ENCODE peak calls at places on chromosome 3, in nine cellular contexts. L is heart left ventricle; Z is psoas muscle; X is tibial artery; K is CD4-positive, alpha-beta memory T cell; S is upper lobe of right lung; Y is brain microvascular endothelial cell; T is adipocyte; I is sigmoid colon. F is an unnamed sample.

GRCh38 chr3:18098960-18099587 is 326.1 kb downstream of the SATB1 start:
- DNase-seq in L (no peak), Z (no peak), X (no peak), K (no peak), S (no peak), Y (peak; percentile 72), T (peak; percentile 76), I (no peak), F (peak; percentile 95)

GRCh38 chr3:134326760-134327593 is 47.3 kb downstream of the AMOTL2 start:
- DNase-seq in L (peak; percentile 45), Z (peak; percentile 85), X (peak; percentile 76), K (no peak), S (no peak), Y (peak; percentile 96), T (peak; percentile 97), I (peak; percentile 92), F (peak; percentile 95)

GRCh38 chr3:13136426-13136825 is 63.2 kb upstream of the IQSEC1 start:
- DNase-seq in L (no peak), Z (no peak), X (peak; percentile 2), K (no peak), S (no peak), Y (no peak), T (no peak), I (no peak), F (no peak)

GRCh38 chr3:128014548-128014947 is 37.7 kb upstream of the SEC61A1 start:
- DNase-seq in L (no peak), Z (no peak), X (no peak), K (no peak), S (no peak), Y (no peak), T (no peak), I (no peak), F (no peak)

GRCh38 chr3:194521514-194522260 is 34.9 kb upstream of the ATP13A3 start:
- DNase-seq in L (no peak), Z (no peak), X (no peak), K (no peak), S (no peak), Y (no peak), T (peak; percentile 72), I (no peak), F (no peak)

GRCh38 chr3:85603378-85603777 is 644.6 kb downstream of the CADM2 start:
- DNase-seq in L (no peak), Z (no peak), X (no peak), K (no peak), S (no peak), Y (no peak), T (no peak), I (no peak), F (no peak)

GRCh38 chr3:6266135-6266534 is 594.8 kb upstream of the GRM7 start:
- DNase-seq in L (no peak), Z (no peak), X (no peak), K (no peak), S (no peak), Y (no peak), T (no peak), I (no peak), F (no peak)

GRCh38 chr3:170323371-170323770 is 34.1 kb upstream of the SKIL start:
- DNase-seq in L (no peak), Z (no peak), X (no peak), K (no peak), S (no peak), Y (peak; percentile 18), T (no peak), I (no peak), F (no peak)

GRCh38 chr3:71208273-71209095 is 375.0 kb downstream of the FOXP1 start:
- DNase-seq in L (no peak), Z (no peak), X (no peak), K (no peak), S (no peak), Y (no peak), T (peak; percentile 60), I (no peak), F (peak; percentile 56)

GRCh38 chr3:30658328-30659052 is 52.1 kb downstream of the TGFBR2 start:
- DNase-seq in L (no peak), Z (no peak), X (no peak), K (peak; percentile 73), S (no peak), Y (peak; percentile 66), T (peak; percentile 64), I (no peak), F (peak; percentile 82)

GRCh38 chr3:32481791-32482631 is 20.6 kb downstream of the CMTM6 start:
- DNase-seq in L (no peak), Z (no peak), X (no peak), K (no peak), S (no peak), Y (no peak), T (no peak), I (no peak), F (no peak)

GRCh38 chr3:195746346-195746745 is 25.6 kb downstream of the MUC20 start:
- DNase-seq in L (no peak), Z (no peak), X (no peak), K (no peak), S (no peak), Y (no peak), T (no peak), I (no peak), F (no peak)

GRCh38 chr3:16512435-16513140 is 911 bp downstream of the RFTN1 start:
- DNase-seq in L (peak; percentile 81), Z (peak; percentile 75), X (peak; percentile 43), K (peak; percentile 38), S (peak; percentile 80), Y (no peak), T (peak; percentile 47), I (peak; percentile 69), F (peak; percentile 68)

GRCh38 chr3:138941259-138941885 is 5.6 kb downstream of the FOXL2 start:
- DNase-seq in L (no peak), Z (no peak), X (no peak), K (no peak), S (no peak), Y (no peak), T (peak; percentile 27), I (no peak), F (peak; percentile 24)

GRCh38 chr3:86865506-86865905 is 125.4 kb downstream of the VGLL3 start:
- DNase-seq in L (no peak), Z (no peak), X (no peak), K (no peak), S (no peak), Y (no peak), T (peak; percentile 45), I (no peak), F (peak; percentile 8)

GRCh38 chr3:51380601-51381332 is 4.3 kb upstream of the MANF start:
- DNase-seq in L (no peak), Z (no peak), X (no peak), K (no peak), S (no peak), Y (no peak), T (no peak), I (no peak), F (no peak)

GRCh38 chr3:51382947-51383578 is 2.0 kb upstream of the MANF start:
- DNase-seq in L (no peak), Z (no peak), X (no peak), K (no peak), S (no peak), Y (no peak), T (no peak), I (no peak), F (no peak)

GRCh38 chr3:51381333-51381705 is 3.8 kb upstream of the MANF start:
- DNase-seq in L (no peak), Z (no peak), X (no peak), K (no peak), S (no peak), Y (no peak), T (no peak), I (no peak), F (peak; percentile 20)

GRCh38 chr3:51384145-51384729 is 854 bp upstream of the MANF start:
- DNase-seq in L (no peak), Z (no peak), X (peak; percentile 37), K (no peak), S (no peak), Y (peak; percentile 6), T (peak; percentile 70), I (peak; percentile 73), F (peak; percentile 44)

GRCh38 chr3:51382076-51382745 is 2.9 kb upstream of the MANF start:
- DNase-seq in L (no peak), Z (no peak), X (no peak), K (no peak), S (no peak), Y (no peak), T (no peak), I (no peak), F (no peak)
- H3K27me3 ChIP-seq in L (no peaks in the 10 kb centered on the region), Z (no peaks in the 10 kb centered on the region), X (no peaks in the 10 kb centered on the region), K (no peaks in the 10 kb centered on the region), S (no peaks in the 10 kb centered on the region), Y (no peaks in the 10 kb centered on the region), T (no peaks in the 10 kb centered on the region), I (no peaks in the 10 kb centered on the region), F (no peaks in the 10 kb centered on the region)

GRCh38 chr3:118067439-118067838 is 967.2 kb downstream of the IGSF11 start:
- DNase-seq in L (no peak), Z (no peak), X (no peak), K (no peak), S (no peak), Y (no peak), T (no peak), I (no peak), F (no peak)
- H3K27me3 ChIP-seq in L (no peaks in the 10 kb centered on the region), Z (no peaks in the 10 kb centered on the region), X (no peaks in the 10 kb centered on the region), K (no peaks in the 10 kb centered on the region), S (no peaks in the 10 kb centered on the region), Y (no peaks in the 10 kb centered on the region), T (no peaks in the 10 kb centered on the region), I (no peaks in the 10 kb centered on the region), F (no peaks in the 10 kb centered on the region)

GRCh38 chr3:10998542-10998941 is 6.0 kb downstream of the SLC6A1 start:
- DNase-seq in L (no peak), Z (no peak), X (no peak), K (no peak), S (no peak), Y (no peak), T (no peak), I (no peak), F (no peak)
- H3K27me3 ChIP-seq in L (peaks cover 5% of the 10 kb centered on the region), Z (no peaks in the 10 kb centered on the region), X (peaks cover 69% of the 10 kb centered on the region), K (peaks cover 10% of the 10 kb centered on the region), S (peaks cover 26% of the 10 kb centered on the region), Y (peaks cover 63% of the 10 kb centered on the region), T (peaks cover 77% of the 10 kb centered on the region), I (peaks cover 21% of the 10 kb centered on the region), F (peaks cover 43% of the 10 kb centered on the region)

DNA sequence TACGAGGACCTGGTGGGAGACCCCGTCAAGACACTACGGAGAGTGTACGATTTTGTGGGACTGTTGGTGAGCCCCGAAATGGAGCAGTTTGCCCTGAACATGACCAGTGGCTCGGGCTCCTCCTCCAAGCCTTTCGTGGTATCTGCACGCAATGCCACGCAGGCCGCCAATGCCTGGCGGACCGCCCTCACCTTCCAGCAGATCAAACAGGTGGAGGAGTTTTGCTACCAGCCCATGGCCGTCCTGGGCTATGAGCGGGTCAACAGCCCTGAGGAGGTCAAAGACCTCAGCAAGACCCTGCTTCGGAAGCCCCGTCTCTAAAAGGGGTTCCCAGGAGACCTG is 2.5 kb downstream of the CHST2 start:
- DNase-seq in L (peak; percentile 24), Z (no peak), X (no peak), K (no peak), S (no peak), Y (no peak), T (no peak), I (no peak), F (no peak)
- H3K27me3 ChIP-seq in L (peaks cover 4% of the 10 kb centered on the region), Z (no peaks in the 10 kb centered on the region), X (peaks cover 27% of the 10 kb centered on the region), K (no peaks in the 10 kb centered on the region), S (peaks cover 6% of the 10 kb centered on the region), Y (no peaks in the 10 kb centered on the region), T (no peaks in the 10 kb centered on the region), I (peaks cover 25% of the 10 kb centered on the region), F (peaks cover 17% of the 10 kb centered on the region)

GRCh38 chr3:123011484-123011883 is 16.1 kb downstream of the SEMA5B start:
- DNase-seq in L (no peak), Z (no peak), X (no peak), K (no peak), S (no peak), Y (no peak), T (no peak), I (no peak), F (no peak)
- H3K27me3 ChIP-seq in L (no peaks in the 10 kb centered on the region), Z (no peaks in the 10 kb centered on the region), X (no peaks in the 10 kb centered on the region), K (no peaks in the 10 kb centered on the region), S (no peaks in the 10 kb centered on the region), Y (peaks cover 19% of the 10 kb centered on the region), T (peaks cover 87% of the 10 kb centered on the region), I (no peaks in the 10 kb centered on the region), F (peaks cover 45% of the 10 kb centered on the region)